ENCODE peak calls at places on chromosomes 4 and X, in nine cellular contexts. N is memory B cell; M is HepG2; R is left lung; Y is Panc1; A is activated CD8-positive, alpha-beta T cell treated with anti-CD3 and anti-CD28 coated beads for 36 hours; S is right cardiac atrium; T is activated T-cell treated with anti-CD3 and anti-CD28 coated beads, Interleukin-2, amount 50 U/mL, for 4 hours; J is left colon. D is an unnamed sample.

GRCh38 chrX:131068945-131069719 is 11.0 kb downstream of the ARHGAP36 start:
- ATAC-seq in N (no peak), M (peak), R (peak), Y (peak), A (peak), S (no peak), T (no peak), J (no peak), D (no peak)

GRCh38 chr4:169438057-169438480 is 167.3 kb upstream of the SH3RF1 start:
- ATAC-seq in N (peak), M (peak), R (no peak), Y (no peak), A (no peak), S (no peak), T (no peak), J (no peak), D (no peak)

GRCh38 chr4:153655928-153656327 is 28.2 kb upstream of the TLR2 start:
- ATAC-seq in N (no peak), M (no peak), R (peak), Y (no peak), A (no peak), S (peak), T (no peak), J (no peak), D (peak)

GRCh38 chr4:153063490-153063889 is 127.4 kb downstream of the FHDC1 start:
- ATAC-seq in N (no peak), M (peak), R (no peak), Y (no peak), A (no peak), S (no peak), T (no peak), J (peak), D (peak)

GRCh38 chr4:60443796-60444195 is 756.3 kb upstream of the ADGRL3 start:
- ATAC-seq in N (no peak), M (no peak), R (no peak), Y (no peak), A (no peak), S (no peak), T (no peak), J (no peak), D (no peak)

GRCh38 chr4:73456177-73457022 is 20.4 kb downstream of the AFP start:
- ATAC-seq in N (no peak), M (peak), R (no peak), Y (no peak), A (no peak), S (no peak), T (no peak), J (no peak), D (no peak)

GRCh38 chr4:165379662-165380061 is 854 bp downstream of the CPE start:
- ATAC-seq in N (no peak), M (peak), R (no peak), Y (no peak), A (no peak), S (peak), T (no peak), J (no peak), D (no peak)

GRCh38 chr4:159455675-159456235 is 352.9 kb downstream of the RAPGEF2 start:
- ATAC-seq in N (no peak), M (peak), R (peak), Y (peak), A (no peak), S (no peak), T (no peak), J (no peak), D (no peak)

GRCh38 chrX:96684339-96685204 is at the start of gene DIAPH2:
- ATAC-seq in N (peak), M (peak), R (peak), Y (peak), A (peak), S (peak), T (peak), J (peak), D (peak)

GRCh38 chr4:15944895-15945294 is 6.4 kb upstream of the FGFBP1 start:
- ATAC-seq in N (no peak), M (no peak), R (no peak), Y (no peak), A (no peak), S (no peak), T (no peak), J (no peak), D (no peak)

GRCh38 chr4:24808955-24809354 is 13.6 kb downstream of the SOD3 start:
- ATAC-seq in N (no peak), M (no peak), R (no peak), Y (no peak), A (no peak), S (no peak), T (no peak), J (peak), D (no peak)

GRCh38 chrX:97622111-97622510 is 738.4 kb downstream of the RPA4 start:
- ATAC-seq in N (no peak), M (no peak), R (no peak), Y (no peak), A (no peak), S (no peak), T (no peak), J (no peak), D (no peak)

GRCh38 chr4:128802680-128803628 is 6.5 kb upstream of the JADE1 start:
- ATAC-seq in N (no peak), M (peak), R (no peak), Y (no peak), A (no peak), S (no peak), T (peak), J (no peak), D (no peak)

GRCh38 chr4:14879643-14880042 is 122.6 kb upstream of the CPEB2 start:
- ATAC-seq in N (no peak), M (no peak), R (peak), Y (no peak), A (no peak), S (no peak), T (no peak), J (peak), D (peak)

GRCh38 chrX:152637649-152638442 is at the start of gene GABRQ:
- ATAC-seq in N (no peak), M (no peak), R (peak), Y (no peak), A (peak), S (peak), T (peak), J (peak), D (peak)